ENCODE peak calls at places on chromosome 16, in six cellular contexts. G, S, W, C, Q and Y are unnamed samples.

GRCh38 chr16:53789159-53789558 is 85.2 kb downstream of the FTO start:
- DNase-seq in G (no peak), S (peak; percentile 49), W (no peak), C (no peak), Q (peak; percentile 93), Y (no peak)

GRCh38 chr16:4064950-4065352 is 51.3 kb downstream of the ADCY9 start:
- DNase-seq in G (no peak), S (no peak), W (no peak), C (peak; percentile 26), Q (no peak), Y (no peak)

GRCh38 chr16:78478267-78478821 is 378.9 kb downstream of the WWOX start:
- DNase-seq in G (no peak), S (no peak), W (no peak), C (peak; percentile 22), Q (no peak), Y (no peak)

GRCh38 chr16:3119286-3119685 is 6.9 kb downstream of the ZNF205 start:
- DNase-seq in G (no peak), S (no peak), W (no peak), C (no peak), Q (no peak), Y (no peak)

GRCh38 chr16:50802000-50802399 is 60.1 kb downstream of the CYLD start:
- DNase-seq in G (no peak), S (no peak), W (no peak), C (no peak), Q (peak; percentile 21), Y (no peak)

GRCh38 chr16:77276686-77277085 is 77.5 kb downstream of the SYCE1L start:
- DNase-seq in G (no peak), S (no peak), W (no peak), C (no peak), Q (no peak), Y (no peak)

GRCh38 chr16:53094013-53094630 is 39.3 kb downstream of the CHD9 start:
- DNase-seq in G (peak; percentile 90), S (no peak), W (peak; percentile 52), C (peak; percentile 90), Q (no peak), Y (no peak)

GRCh38 chr16:53291757-53292392 is 142.4 kb upstream of the RBL2 start:
- DNase-seq in G (no peak), S (peak; percentile 37), W (no peak), C (no peak), Q (peak; percentile 72), Y (no peak)

GRCh38 chr16:48385272-48385953 is at the start of gene SIAH1:
- DNase-seq in G (peak; percentile 88), S (no peak), W (peak; percentile 81), C (peak; percentile 82), Q (peak; percentile 96), Y (peak; percentile 88)

GRCh38 chr16:27867122-27868110 is 196.1 kb downstream of the GSG1L start:
- DNase-seq in G (peak; percentile 71), S (peak; percentile 1), W (peak; percentile 46), C (peak; percentile 66), Q (peak; percentile 85), Y (peak; percentile 69)

GRCh38 chr16:12661656-12662172 is 142.0 kb downstream of the CPPED1 start:
- DNase-seq in G (no peak), S (no peak), W (no peak), C (peak; percentile 34), Q (peak; percentile 44), Y (no peak)

GRCh38 chr16:23670137-23670776 is 8.4 kb upstream of the PLK1 start:
- DNase-seq in G (no peak), S (peak; percentile 50), W (no peak), C (no peak), Q (peak; percentile 93), Y (no peak)

GRCh38 chr16:88809068-88809675 is 2.6 kb downstream of the APRT start:
- DNase-seq in G (no peak), S (no peak), W (no peak), C (no peak), Q (no peak), Y (peak; percentile 45)

GRCh38 chr16:84780063-84780462 is 39.7 kb upstream of the CRISPLD2 start:
- DNase-seq in G (no peak), S (no peak), W (no peak), C (no peak), Q (no peak), Y (no peak)

GRCh38 chr16:51880776-51881175 is 666.2 kb downstream of the TOX3 start:
- DNase-seq in G (no peak), S (peak; percentile 58), W (no peak), C (no peak), Q (peak; percentile 70), Y (no peak)

GRCh38 chr16:89383095-89384003 is 107.0 kb downstream of the ANKRD11 start:
- DNase-seq in G (peak; percentile 74), S (no peak), W (peak; percentile 40), C (no peak), Q (no peak), Y (peak; percentile 11)

GRCh38 chr16:69924777-69925191 is 26.4 kb upstream of the CLEC18A start:
- DNase-seq in G (no peak), S (peak; percentile 67), W (no peak), C (no peak), Q (peak; percentile 95), Y (no peak)

GRCh38 chr16:69925311-69925710 is 25.8 kb upstream of the CLEC18A start:
- DNase-seq in G (no peak), S (no peak), W (no peak), C (no peak), Q (no peak), Y (no peak)

GRCh38 chr16:69927056-69927757 is 23.9 kb upstream of the CLEC18A start:
- DNase-seq in G (no peak), S (no peak), W (no peak), C (no peak), Q (peak; percentile 77), Y (no peak)

GRCh38 chr16:69924041-69924775 is 26.9 kb upstream of the CLEC18A start:
- DNase-seq in G (no peak), S (no peak), W (no peak), C (no peak), Q (peak; percentile 20), Y (no peak)

GRCh38 chr16:69926241-69926640 is 24.9 kb upstream of the CLEC18A start:
- DNase-seq in G (no peak), S (no peak), W (no peak), C (no peak), Q (no peak), Y (no peak)
- H3K4me3 ChIP-seq in G (no peak overlapping the region), S (no peak overlapping the region), W (no peak overlapping the region), C (no peak overlapping the region), Q (peak overlapping the region; percentile 67), Y (no peak overlapping the region)

GRCh38 chr16:86566601-86566965 is at the start of gene FOXC2:
- DNase-seq in G (peak; percentile 54), S (peak; percentile 53), W (peak; percentile 44), C (no peak), Q (peak; percentile 98), Y (peak; percentile 89)

GRCh38 chr16:86566966-86567700 is 504 bp downstream of the FOXC2 start:
- DNase-seq in G (no peak), S (no peak), W (no peak), C (no peak), Q (peak; percentile 82), Y (no peak)

GRCh38 chr16:86568677-86569623 is 2.3 kb downstream of the FOXC2 start:
- DNase-seq in G (no peak), S (no peak), W (no peak), C (no peak), Q (no peak), Y (no peak)

GRCh38 chr16:86569843-86570447 is 3.3 kb downstream of the FOXC2 start:
- DNase-seq in G (no peak), S (no peak), W (no peak), C (no peak), Q (no peak), Y (no peak)

DNA sequence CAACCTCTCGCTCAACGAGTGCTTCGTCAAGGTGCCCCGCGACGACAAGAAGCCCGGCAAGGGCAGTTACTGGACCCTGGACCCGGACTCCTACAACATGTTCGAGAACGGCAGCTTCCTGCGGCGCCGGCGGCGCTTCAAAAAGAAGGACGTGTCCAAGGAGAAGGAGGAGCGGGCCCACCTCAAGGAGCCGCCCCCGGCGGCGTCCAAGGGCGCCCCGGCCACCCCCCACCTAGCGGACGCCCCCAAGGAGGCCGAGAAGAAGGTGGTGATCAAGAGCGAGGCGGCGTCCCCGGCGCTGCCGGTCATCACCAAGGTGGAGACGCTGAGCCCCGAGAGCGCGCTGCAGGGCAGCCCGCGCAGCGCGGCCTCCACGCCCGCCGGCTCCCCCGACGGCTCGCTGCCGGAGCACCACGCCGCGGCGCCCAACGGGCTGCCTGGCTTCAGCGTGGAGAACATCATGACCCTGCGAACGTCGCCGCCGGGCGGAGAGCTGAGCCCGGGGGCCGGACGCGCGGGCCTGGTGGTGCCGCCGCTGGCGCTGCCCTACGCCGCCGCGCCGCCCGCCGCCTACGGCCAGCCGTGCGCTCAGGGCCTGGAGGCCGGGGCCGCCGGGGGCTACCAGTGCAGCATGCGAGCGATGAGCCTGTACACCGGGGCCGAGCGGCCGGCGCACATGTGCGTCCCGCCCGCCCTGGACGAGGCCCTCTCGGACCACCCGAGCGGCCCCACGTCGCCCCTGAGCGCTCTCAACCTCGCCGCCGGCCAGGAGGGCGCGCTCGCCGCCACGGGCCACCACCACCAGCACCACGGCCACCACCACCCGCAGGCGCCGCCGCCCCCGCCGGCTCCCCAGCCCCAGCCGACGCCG is 1.3 kb downstream of the FOXC2 start:
- DNase-seq in G (no peak), S (no peak), W (no peak), C (no peak), Q (peak; percentile 71), Y (no peak)
- H3K27me3 ChIP-seq in G (peaks cover 97% of the 10 kb centered on the region), S (peaks cover 4% of the 10 kb centered on the region), W (peaks cover 47% of the 10 kb centered on the region), C (peaks cover 75% of the 10 kb centered on the region), Q (peaks cover 20% of the 10 kb centered on the region), Y (peaks cover 57% of the 10 kb centered on the region)

GRCh38 chr16:73051216-73051615 is 3.3 kb upstream of the ZFHX3 start:
- DNase-seq in G (no peak), S (no peak), W (no peak), C (no peak), Q (no peak), Y (no peak)

GRCh38 chr16:73051903-73052302 is 4.0 kb upstream of the ZFHX3 start:
- DNase-seq in G (no peak), S (no peak), W (no peak), C (no peak), Q (no peak), Y (no peak)

GRCh38 chr16:73053379-73054130 is 5.6 kb upstream of the ZFHX3 start:
- DNase-seq in G (no peak), S (no peak), W (no peak), C (no peak), Q (no peak), Y (peak; percentile 71)

GRCh38 chr16:73053038-73053378 is 5.1 kb upstream of the ZFHX3 start:
- DNase-seq in G (no peak), S (no peak), W (no peak), C (no peak), Q (no peak), Y (no peak)

DNA sequence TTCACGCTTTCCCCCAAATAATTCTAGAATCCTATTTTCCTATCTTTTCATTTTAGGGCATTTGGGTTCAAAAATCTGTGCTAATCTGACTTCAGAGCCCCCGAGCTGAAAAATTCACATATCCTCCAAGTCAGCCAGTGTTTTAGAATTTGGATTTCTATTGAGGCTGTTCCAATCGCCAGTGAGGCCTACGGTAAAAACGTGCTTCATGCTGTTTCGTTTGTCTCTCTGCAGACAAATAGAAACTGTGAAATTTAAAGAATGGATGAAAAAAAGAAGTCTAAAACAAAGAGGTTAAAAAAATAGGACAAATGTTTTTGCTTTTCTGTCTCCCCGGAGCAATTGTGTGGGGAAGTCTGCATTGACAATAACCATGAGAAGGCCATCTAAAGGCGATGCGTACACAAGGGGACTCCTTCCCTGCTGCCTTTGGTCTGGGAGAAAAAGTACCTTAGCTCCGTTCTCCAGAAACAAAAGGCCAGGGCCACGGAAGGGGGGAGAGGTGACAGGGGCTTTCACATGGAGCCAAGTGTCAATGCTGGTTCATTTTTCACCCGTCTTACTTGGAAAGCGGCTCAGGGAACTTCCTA is 4.6 kb upstream of the ZFHX3 start:
- DNase-seq in G (no peak), S (no peak), W (no peak), C (no peak), Q (no peak), Y (peak; percentile 71)
- H3K4me3 ChIP-seq in G (no peak overlapping the region), S (no peak overlapping the region), W (no peak overlapping the region), C (no peak overlapping the region), Q (no peak overlapping the region), Y (no peak overlapping the region)

GRCh38 chr16:65510850-65511249 is 389.0 kb upstream of the CDH11 start:
- DNase-seq in G (no peak), S (no peak), W (no peak), C (no peak), Q (no peak), Y (no peak)
- H3K27me3 ChIP-seq in G (no peaks in the 10 kb centered on the region), S (no peaks in the 10 kb centered on the region), W (peaks cover 2% of the 10 kb centered on the region), C (no peaks in the 10 kb centered on the region), Q (no peaks in the 10 kb centered on the region), Y (no peaks in the 10 kb centered on the region)